ENCODE peak calls at places on chromosomes 4 and X, in seven cellular contexts. F is NCI-H69, M is Karpas-422, V is left ventricle myocardium inferior, I is neuronal stem cell, O is T-helper 9 cell, B is AML-193. T is an unnamed sample.

GRCh38 chr4:101961144-101961543 is 170.6 kb downstream of the BANK1 start:
- DNase-seq in F (peak), M (no peak), V (no peak), I (no peak), O (no peak), B (no peak), T (no peak)

GRCh38 chrX:115549008-115549407 is 12.0 kb upstream of the PLS3 start:
- DNase-seq in F (peak), M (no peak), V (no peak), I (no peak), O (no peak), B (no peak), T (no peak)

GRCh38 chrX:119880552-119881437 is 9.2 kb downstream of the NDUFA1 start:
- DNase-seq in F (peak), M (peak), V (no peak), I (no peak), O (no peak), B (peak), T (peak)

GRCh38 chr4:119587796-119588195 is 40.8 kb downstream of the PDE5A start:
- DNase-seq in F (no peak), M (peak), V (no peak), I (no peak), O (no peak), B (no peak), T (no peak)

GRCh38 chr4:96395747-96396146 is 555.9 kb downstream of the PDHA2 start:
- DNase-seq in F (no peak), M (no peak), V (no peak), I (no peak), O (no peak), B (no peak), T (no peak)

GRCh38 chr4:70687821-70688794 is at the start of gene UTP3:
- DNase-seq in F (peak), M (peak), V (peak), I (peak), O (peak), B (peak), T (peak)

GRCh38 chr4:149164282-149164681 is 651.4 kb downstream of the IQCM start:
- DNase-seq in F (no peak), M (no peak), V (no peak), I (peak), O (no peak), B (no peak), T (no peak)

GRCh38 chr4:3330682-3331081 is 37.9 kb downstream of the RGS12 start:
- DNase-seq in F (no peak), M (no peak), V (no peak), I (no peak), O (no peak), B (peak), T (no peak)

GRCh38 chrX:109783712-109784109 is 50.7 kb upstream of the ACSL4 start:
- DNase-seq in F (no peak), M (no peak), V (no peak), I (no peak), O (no peak), B (no peak), T (no peak)

GRCh38 chrX:12440245-12440644 is 302.0 kb downstream of the FRMPD4 start:
- DNase-seq in F (peak), M (no peak), V (no peak), I (no peak), O (no peak), B (no peak), T (no peak)

GRCh38 chrX:68945603-68946228 is 116.9 kb downstream of the EFNB1 start:
- DNase-seq in F (peak), M (peak), V (no peak), I (no peak), O (no peak), B (no peak), T (no peak)

GRCh38 chrX:19372170-19373033 is 28.7 kb downstream of the PDHA1 start:
- DNase-seq in F (peak), M (peak), V (peak), I (peak), O (peak), B (peak), T (peak)

GRCh38 chrX:10199212-10199611 is 42.4 kb downstream of the CLCN4 start:
- DNase-seq in F (no peak), M (peak), V (peak), I (no peak), O (no peak), B (peak), T (no peak)

GRCh38 chrX:112654871-112655270 is 24.9 kb downstream of the LHFPL1 start:
- DNase-seq in F (no peak), M (no peak), V (no peak), I (no peak), O (no peak), B (no peak), T (no peak)

GRCh38 chrX:79161655-79162054 is 17.2 kb downstream of the GPR174 start:
- DNase-seq in F (no peak), M (no peak), V (no peak), I (no peak), O (peak), B (no peak), T (no peak)

GRCh38 chr4:33709247-33709646 is 2535.1 kb downstream of the ARAP2 start:
- DNase-seq in F (no peak), M (no peak), V (no peak), I (no peak), O (no peak), B (no peak), T (no peak)

GRCh38 chr4:151690164-151690856 is 70.5 kb downstream of the GATB start:
- DNase-seq in F (no peak), M (peak), V (no peak), I (no peak), O (no peak), B (no peak), T (no peak)

GRCh38 chrX:123818243-123818642 is 41.6 kb upstream of the XIAP start:
- DNase-seq in F (no peak), M (no peak), V (no peak), I (no peak), O (no peak), B (no peak), T (no peak)

GRCh38 chr4:159483110-159483509 is 380.2 kb downstream of the RAPGEF2 start:
- DNase-seq in F (no peak), M (no peak), V (no peak), I (no peak), O (no peak), B (no peak), T (no peak)

GRCh38 chrX:131783555-131784338 is 239.4 kb upstream of the STK26 start:
- DNase-seq in F (no peak), M (peak), V (no peak), I (no peak), O (peak), B (no peak), T (no peak)

GRCh38 chr4:79178770-79179169 is 147.1 kb downstream of the NAA11 start:
- DNase-seq in F (no peak), M (no peak), V (peak), I (no peak), O (no peak), B (no peak), T (no peak)

GRCh38 chr4:120096508-120097297 is 30.1 kb upstream of the MAD2L1 start:
- DNase-seq in F (no peak), M (no peak), V (no peak), I (no peak), O (no peak), B (no peak), T (no peak)

GRCh38 chr4:40531636-40532023 is 98.0 kb downstream of the RBM47 start:
- DNase-seq in F (no peak), M (no peak), V (no peak), I (no peak), O (no peak), B (no peak), T (no peak)

GRCh38 chrX:39909996-39910395 is 187.8 kb downstream of the BCOR start:
- DNase-seq in F (no peak), M (no peak), V (no peak), I (no peak), O (no peak), B (no peak), T (no peak)

GRCh38 chr4:117900832-117901231 is 133.5 kb upstream of the NDST3 start:
- DNase-seq in F (peak), M (no peak), V (no peak), I (no peak), O (no peak), B (no peak), T (no peak)

GRCh38 chrX:150869450-150869849 is 29.0 kb downstream of the CD99L2 start:
- DNase-seq in F (no peak), M (no peak), V (peak), I (no peak), O (no peak), B (no peak), T (no peak)

GRCh38 chr4:130288576-130288975 is 1192.6 kb downstream of the C4orf33 start:
- DNase-seq in F (peak), M (no peak), V (no peak), I (peak), O (no peak), B (no peak), T (no peak)

GRCh38 chrX:30979271-30979670 is 90.2 kb upstream of the TAB3 start:
- DNase-seq in F (no peak), M (no peak), V (no peak), I (no peak), O (no peak), B (no peak), T (no peak)

GRCh38 chr4:1255151-1255550 is 6.2 kb upstream of the CTBP1 start:
- DNase-seq in F (no peak), M (no peak), V (no peak), I (no peak), O (no peak), B (no peak), T (no peak)

GRCh38 chrX:39361736-39362135 is 560.5 kb downstream of the MID1IP1 start:
- DNase-seq in F (peak), M (no peak), V (no peak), I (no peak), O (no peak), B (no peak), T (no peak)

GRCh38 chr4:112953295-112953694 is 96.2 kb upstream of the ANK2 start:
- DNase-seq in F (peak), M (no peak), V (no peak), I (no peak), O (no peak), B (no peak), T (no peak)

GRCh38 chr4:145904413-145905177 is 34.0 kb downstream of the ZNF827 start:
- DNase-seq in F (peak), M (no peak), V (no peak), I (no peak), O (no peak), B (no peak), T (no peak)

GRCh38 chr4:16684083-16684482 is 214.4 kb downstream of the LDB2 start:
- DNase-seq in F (no peak), M (no peak), V (no peak), I (no peak), O (no peak), B (no peak), T (no peak)

GRCh38 chrX:153767674-153768055 is 3.6 kb downstream of the PLXNB3 start:
- DNase-seq in F (no peak), M (no peak), V (no peak), I (no peak), O (no peak), B (no peak), T (no peak)

GRCh38 chr4:111475001-111475400 is 670.3 kb upstream of the FAM241A start:
- DNase-seq in F (peak), M (no peak), V (no peak), I (peak), O (no peak), B (no peak), T (no peak)